ENCODE peak calls at places on chromosomes 6 and 20, in seven cellular contexts. J is IMR-90, H is H9, T is neuronal stem cell, Z is H1, Y is trophoblast cell, P is mesenchymal stem cell. C is an unnamed sample.
A peak's percentile ranks its signal among the peaks of the same experiment; 100 is the strongest.

GRCh38 chr20:41029150-41029872 is 689 bp downstream of the TOP1 start:
- DNase-seq in J (no peak), H (no peak), T (peak; percentile 35), Z (no peak), Y (peak; percentile 33), P (peak; percentile 52), C (peak; percentile 34)

GRCh38 chr6:47135772-47136171 is 93.6 kb upstream of the ADGRF1 start:
- DNase-seq in J (peak; percentile 93), H (no peak), T (no peak), Z (no peak), Y (peak; percentile 95), P (peak; percentile 87), C (peak; percentile 80)

GRCh38 chr6:13454286-13455221 is 32.8 kb downstream of the GFOD1 start:
- DNase-seq in J (peak; percentile 85), H (no peak), T (no peak), Z (no peak), Y (no peak), P (peak; percentile 56), C (no peak)

GRCh38 chr6:156795825-156796224 is 18.6 kb downstream of the ARID1B start:
- DNase-seq in J (peak; percentile 15), H (no peak), T (no peak), Z (no peak), Y (no peak), P (no peak), C (no peak)

GRCh38 chr6:146265051-146265450 is 236.2 kb downstream of the GRM1 start:
- DNase-seq in J (no peak), H (no peak), T (no peak), Z (no peak), Y (no peak), P (no peak), C (no peak)

GRCh38 chr20:50728981-50729874 is 2.2 kb upstream of the PARD6B start:
- DNase-seq in J (no peak), H (peak; percentile 31), T (no peak), Z (no peak), Y (no peak), P (peak; percentile 66), C (no peak)

GRCh38 chr6:3706547-3707467 is 44.7 kb downstream of the PXDC1 start:
- DNase-seq in J (peak; percentile 18), H (no peak), T (no peak), Z (no peak), Y (no peak), P (peak; percentile 20), C (no peak)

GRCh38 chr6:160950507-160950906 is 41.1 kb upstream of the MAP3K4 start:
- DNase-seq in J (peak; percentile 44), H (no peak), T (no peak), Z (no peak), Y (peak; percentile 63), P (peak; percentile 78), C (peak; percentile 31)

GRCh38 chr20:64119681-64120341 is 12.4 kb upstream of the NPBWR2 start:
- DNase-seq in J (no peak), H (no peak), T (no peak), Z (no peak), Y (no peak), P (no peak), C (no peak)

GRCh38 chr20:59193325-59193724 is 29.7 kb downstream of the ZNF831 start:
- DNase-seq in J (no peak), H (no peak), T (no peak), Z (no peak), Y (no peak), P (no peak), C (no peak)

GRCh38 chr6:113662049-113662655 is 195.0 kb upstream of the MARCKS start:
- DNase-seq in J (no peak), H (no peak), T (no peak), Z (no peak), Y (no peak), P (no peak), C (no peak)

GRCh38 chr20:48785256-48785655 is 42.5 kb downstream of the PREX1 start:
- DNase-seq in J (no peak), H (no peak), T (no peak), Z (no peak), Y (no peak), P (no peak), C (no peak)

GRCh38 chr20:51404297-51405060 is 138.0 kb downstream of the NFATC2 start:
- DNase-seq in J (no peak), H (peak; percentile 29), T (no peak), Z (no peak), Y (no peak), P (peak; percentile 94), C (no peak)

GRCh38 chr6:135128268-135128914 is 52.7 kb upstream of the MYB start:
- DNase-seq in J (no peak), H (no peak), T (no peak), Z (no peak), Y (no peak), P (no peak), C (no peak)

GRCh38 chr6:69019832-69020231 is 384.8 kb downstream of the ADGRB3 start:
- DNase-seq in J (peak; percentile 20), H (no peak), T (no peak), Z (no peak), Y (peak; percentile 47), P (peak; percentile 44), C (peak; percentile 34)

GRCh38 chr6:156954191-156954590 is 177.0 kb downstream of the ARID1B start:
- DNase-seq in J (peak; percentile 59), H (no peak), T (no peak), Z (no peak), Y (peak; percentile 55), P (peak; percentile 42), C (no peak)

GRCh38 chr20:37627060-37627766 is 66.6 kb upstream of the CTNNBL1 start:
- DNase-seq in J (peak; percentile 55), H (peak; percentile 69), T (peak; percentile 82), Z (peak; percentile 17), Y (peak; percentile 86), P (peak; percentile 60), C (peak; percentile 72)

GRCh38 chr6:1527098-1527497 is 82.6 kb upstream of the FOXC1 start:
- DNase-seq in J (peak; percentile 58), H (peak; percentile 58), T (no peak), Z (peak; percentile 33), Y (no peak), P (no peak), C (peak; percentile 76)

GRCh38 chr6:13903399-13903798 is 21.4 kb upstream of the RNF182 start:
- DNase-seq in J (no peak), H (no peak), T (no peak), Z (no peak), Y (no peak), P (no peak), C (no peak)

GRCh38 chr20:1331101-1331500 is 2.2 kb upstream of the SDCBP2 start:
- DNase-seq in J (no peak), H (peak; percentile 18), T (no peak), Z (no peak), Y (no peak), P (no peak), C (no peak)

GRCh38 chr6:29758761-29759160 is 35.5 kb downstream of the HLA-F start:
- DNase-seq in J (no peak), H (peak; percentile 55), T (no peak), Z (no peak), Y (no peak), P (no peak), C (no peak)

GRCh38 chr6:116409756-116410155 is 39.0 kb downstream of the DSE start:
- DNase-seq in J (no peak), H (no peak), T (no peak), Z (no peak), Y (no peak), P (no peak), C (no peak)

GRCh38 chr6:147841749-147842148 is 333.3 kb downstream of the SAMD5 start:
- DNase-seq in J (no peak), H (no peak), T (no peak), Z (no peak), Y (no peak), P (no peak), C (no peak)

GRCh38 chr6:118558811-118559217 is 10.7 kb downstream of the PLN start:
- DNase-seq in J (no peak), H (no peak), T (no peak), Z (no peak), Y (no peak), P (no peak), C (no peak)

GRCh38 chr6:89209457-89209856 is 7.7 kb downstream of the GABRR1 start:
- DNase-seq in J (no peak), H (no peak), T (no peak), Z (no peak), Y (no peak), P (no peak), C (no peak)
- H4K8ac ChIP-seq in J (no peak overlapping the region), H (no peak overlapping the region), T (no peak overlapping the region), Z (no peak overlapping the region), Y (no peak overlapping the region), P (no peak overlapping the region), C (no peak overlapping the region)

DNA sequence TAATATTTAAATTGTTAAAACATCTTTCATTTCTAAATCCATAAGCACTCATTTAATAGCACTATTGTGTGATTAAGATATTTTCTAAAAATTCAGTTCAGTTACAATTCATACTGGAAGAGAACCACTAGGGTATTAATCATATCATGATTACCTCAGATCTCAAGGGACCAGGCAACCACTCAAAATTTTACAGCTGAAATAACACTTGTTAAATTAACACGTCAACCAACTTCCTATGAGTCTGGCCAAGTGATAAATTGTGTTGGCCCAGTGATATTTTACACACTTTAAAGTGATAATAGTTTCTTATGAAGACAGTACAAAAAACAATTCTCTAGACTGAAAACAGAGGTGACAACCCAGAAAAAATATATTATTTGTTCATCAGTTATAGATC is 869.0 kb upstream of the ADGRB3 start:
- DNase-seq in J (no peak), H (no peak), T (no peak), Z (no peak), Y (no peak), P (no peak), C (no peak)
- H3K4me1 ChIP-seq in J (no peaks in the 10 kb centered on the region), H (no peaks in the 10 kb centered on the region), T (no peaks in the 10 kb centered on the region), Z (no peaks in the 10 kb centered on the region), Y (no peaks in the 10 kb centered on the region), P (no peaks in the 10 kb centered on the region), C (no peaks in the 10 kb centered on the region)

GRCh38 chr6:73388800-73389512 is 5.7 kb upstream of the DDX43 start:
- DNase-seq in J (peak; percentile 51), H (peak; percentile 86), T (peak; percentile 46), Z (peak; percentile 77), Y (peak; percentile 99), P (peak; percentile 66), C (peak; percentile 93)
- H4K8ac ChIP-seq in J (peak overlapping the region; percentile 47), H (no peak overlapping the region), T (no peak overlapping the region), Z (peak overlapping the region; percentile 86), Y (peak overlapping the region; percentile 40), P (peak overlapping the region; percentile 87), C (no peak overlapping the region)

DNA sequence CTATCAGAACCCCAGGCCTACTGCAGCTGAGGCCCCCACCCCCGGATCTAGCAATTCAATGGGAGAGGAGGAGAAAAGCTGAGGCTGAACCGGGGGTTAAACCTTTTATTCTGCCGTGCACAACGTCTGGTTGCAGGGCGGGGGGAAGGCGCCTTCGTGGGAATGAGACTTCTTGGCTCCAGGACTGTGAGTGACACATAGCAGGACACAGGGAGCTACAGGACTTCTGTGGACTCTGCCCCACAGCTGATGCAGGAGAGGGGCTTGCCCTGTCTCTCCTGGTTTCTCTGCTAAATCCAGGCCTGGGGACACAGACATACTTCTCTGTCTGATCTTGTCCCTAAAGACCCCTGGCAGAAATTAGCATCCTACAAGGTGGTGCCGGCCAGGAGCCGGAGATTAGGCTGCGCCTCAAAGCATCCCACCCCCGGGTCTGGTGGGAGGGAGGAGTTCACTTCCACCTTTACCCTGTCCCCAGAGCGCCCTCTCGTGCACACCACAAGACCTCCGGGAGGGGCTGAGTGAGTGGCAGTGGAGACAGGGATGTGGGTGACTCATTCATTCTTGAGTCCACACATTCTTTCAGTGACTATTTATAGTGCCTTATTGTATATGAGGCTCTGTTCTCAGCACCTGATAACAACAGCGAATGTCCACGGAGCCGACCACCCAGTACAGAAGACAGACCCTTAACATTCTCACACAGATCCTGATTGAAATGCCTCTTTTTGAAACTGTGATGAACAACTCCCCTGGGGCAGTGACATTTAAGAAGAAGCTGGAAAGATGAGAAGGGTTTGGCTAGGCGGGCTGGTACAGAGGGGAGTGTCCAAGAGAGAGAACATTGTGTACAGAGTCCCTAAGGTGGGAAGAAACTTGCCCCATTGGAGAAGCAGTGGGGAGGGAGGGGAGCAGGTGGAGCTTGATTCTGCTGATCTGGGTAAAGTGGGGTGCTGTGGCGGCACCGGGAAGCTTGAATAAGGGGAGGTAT is 38.9 kb downstream of the GMPR start:
- DNase-seq in J (peak; percentile 93), H (peak; percentile 87), T (peak; percentile 51), Z (peak; percentile 59), Y (peak; percentile 77), P (peak; percentile 93), C (peak; percentile 97)
- H3K4me1 ChIP-seq in J (peaks cover 14% of the 10 kb centered on the region), H (no peaks in the 10 kb centered on the region), T (peaks cover 14% of the 10 kb centered on the region), Z (no peaks in the 10 kb centered on the region), Y (peaks cover 19% of the 10 kb centered on the region), P (peaks cover 18% of the 10 kb centered on the region), C (peaks cover 2% of the 10 kb centered on the region)